ENCODE peak calls at places on chromosomes 6 and 20, in ten cellular contexts. V is small intestine; T is T1000; L is stimulated activated naive CD4-positive, alpha-beta T cell treated with Interleukin-2 at 50 U/mL for 16 hours; G is stimulated activated CD4-positive, alpha-beta T cell treated with anti-CD3 and anti-CD28 coated beads, Interleukin-15, amount 100 ng/mL, for 1 hour; W is HTR-8/SVneo; Z is NCI-H2029; X is central memory CD8-positive, alpha-beta T cell; N is T-cell; I is GM12892. Y is an unnamed sample.

GRCh38 chr6:125310994-125311649 is 9.4 kb upstream of the HDDC2 start:
- DNase-seq in V (peak; percentile 67), T (no peak), L (no peak), G (no peak), W (peak; percentile 41), Z (peak; percentile 91), X (no peak), N (no peak), I (no peak), Y (no peak)

GRCh38 chr20:46999821-47000465 is 105.3 kb downstream of the EYA2 start:
- DNase-seq in V (no peak), T (no peak), L (no peak), G (no peak), W (no peak), Z (peak; percentile 94), X (no peak), N (no peak), I (no peak), Y (no peak)

GRCh38 chr6:169058634-169059033 is 195.0 kb downstream of the THBS2 start:
- DNase-seq in V (no peak), T (no peak), L (no peak), G (no peak), W (no peak), Z (no peak), X (no peak), N (no peak), I (no peak), Y (no peak)

GRCh38 chr6:11500008-11500407 is 37.5 kb upstream of the TMEM170B start:
- DNase-seq in V (no peak), T (peak; percentile 7), L (no peak), G (no peak), W (peak; percentile 49), Z (no peak), X (no peak), N (no peak), I (no peak), Y (no peak)

GRCh38 chr6:46914279-46914810 is 7.4 kb downstream of the ADGRF5 start:
- DNase-seq in V (no peak), T (no peak), L (no peak), G (no peak), W (no peak), Z (peak; percentile 27), X (no peak), N (no peak), I (no peak), Y (no peak)

GRCh38 chr6:34806738-34807453 is 15.0 kb downstream of the BLTP3A start:
- DNase-seq in V (no peak), T (no peak), L (no peak), G (no peak), W (peak; percentile 54), Z (no peak), X (no peak), N (no peak), I (no peak), Y (no peak)

GRCh38 chr6:166900130-166900708 is 56.1 kb downstream of the RNASET2 start:
- DNase-seq in V (no peak), T (no peak), L (no peak), G (no peak), W (no peak), Z (no peak), X (no peak), N (no peak), I (no peak), Y (no peak)

GRCh38 chr6:169166896-169167580 is 86.6 kb downstream of the THBS2 start:
- DNase-seq in V (no peak), T (no peak), L (no peak), G (no peak), W (no peak), Z (no peak), X (no peak), N (no peak), I (no peak), Y (peak; percentile 9)

GRCh38 chr6:52361347-52361944 is 505 bp upstream of the PAQR8 start:
- DNase-seq in V (peak; percentile 50), T (no peak), L (peak; percentile 19), G (peak; percentile 7), W (peak; percentile 26), Z (no peak), X (peak; percentile 12), N (no peak), I (no peak), Y (no peak)

GRCh38 chr6:116507324-116507723 is 4.1 kb upstream of the CALHM5 start:
- DNase-seq in V (no peak), T (no peak), L (no peak), G (no peak), W (no peak), Z (no peak), X (no peak), N (no peak), I (no peak), Y (no peak)

GRCh38 chr6:54935739-54936138 is 89.2 kb downstream of the FAM83B start:
- DNase-seq in V (peak; percentile 76), T (no peak), L (no peak), G (no peak), W (peak; percentile 9), Z (no peak), X (no peak), N (no peak), I (no peak), Y (no peak)

GRCh38 chr6:113662688-113663333 is 194.3 kb upstream of the MARCKS start:
- DNase-seq in V (no peak), T (no peak), L (no peak), G (no peak), W (no peak), Z (no peak), X (no peak), N (no peak), I (no peak), Y (no peak)

GRCh38 chr20:14764511-14765369 is 427.3 kb upstream of the FLRT3 start:
- DNase-seq in V (peak; percentile 37), T (no peak), L (no peak), G (no peak), W (no peak), Z (no peak), X (no peak), N (no peak), I (no peak), Y (peak; percentile 68)

GRCh38 chr6:76771076-76771634 is 692.1 kb downstream of the HTR1B start:
- DNase-seq in V (no peak), T (no peak), L (no peak), G (no peak), W (no peak), Z (no peak), X (no peak), N (no peak), I (no peak), Y (no peak)

GRCh38 chr20:18840248-18840645 is 26.7 kb downstream of the SCP2D1 start:
- DNase-seq in V (no peak), T (no peak), L (no peak), G (no peak), W (no peak), Z (no peak), X (no peak), N (no peak), I (no peak), Y (no peak)

GRCh38 chr6:161133973-161134372 is 139.9 kb downstream of the AGPAT4 start:
- DNase-seq in V (no peak), T (no peak), L (no peak), G (no peak), W (no peak), Z (no peak), X (peak; percentile 8), N (no peak), I (no peak), Y (no peak)

GRCh38 chr6:441126-441920 is 49.8 kb downstream of the IRF4 start:
- DNase-seq in V (no peak), T (no peak), L (no peak), G (no peak), W (no peak), Z (no peak), X (no peak), N (no peak), I (no peak), Y (no peak)

Y was measured in mucosa of gallbladder.